ENCODE peak calls at places on chromosomes 13 and 19, in six cellular contexts. T is IMR-90, I is suprapubic skin, W is breast epithelium, B is H54, N is adrenal gland. C is an unnamed sample.

GRCh38 chr19:41906916-41907680 is 21.2 kb downstream of the ERFL start:
- DNase-seq in T (no peak), I (no peak), W (no peak), B (no peak), N (no peak), C (no peak)

GRCh38 chr13:36329355-36329754 is 16.8 kb downstream of the SPART start:
- DNase-seq in T (peak), I (no peak), W (no peak), B (no peak), N (no peak), C (peak)

GRCh38 chr13:30673669-30674521 is 56.2 kb downstream of the USPL1 start:
- DNase-seq in T (peak), I (peak), W (peak), B (peak), N (peak), C (peak)

GRCh38 chr13:20408181-20408580 is 117.5 kb downstream of the CRYL1 start:
- DNase-seq in T (no peak), I (no peak), W (no peak), B (no peak), N (no peak), C (no peak)

GRCh38 chr13:80571346-80572307 is 230.7 kb upstream of the SPRY2 start:
- DNase-seq in T (no peak), I (no peak), W (no peak), B (no peak), N (no peak), C (no peak)

GRCh38 chr13:51832471-51833152 is 12.4 kb downstream of the TMEM272 start:
- DNase-seq in T (peak), I (no peak), W (no peak), B (peak), N (peak), C (peak)

GRCh38 chr13:51560336-51560735 is 23.9 kb upstream of the WDFY2 start:
- DNase-seq in T (no peak), I (no peak), W (no peak), B (no peak), N (no peak), C (no peak)

GRCh38 chr19:8697671-8698432 is 743 bp downstream of the ACTL9 start:
- DNase-seq in T (no peak), I (no peak), W (no peak), B (no peak), N (no peak), C (no peak)

GRCh38 chr13:35818577-35819165 is 312.5 kb downstream of the DCLK1 start:
- DNase-seq in T (peak), I (no peak), W (no peak), B (peak), N (no peak), C (peak)

GRCh38 chr13:30580852-30581502 is 36.7 kb upstream of the USPL1 start:
- DNase-seq in T (no peak), I (no peak), W (no peak), B (no peak), N (peak), C (no peak)

GRCh38 chr13:64697226-64697625 is 2532.9 kb downstream of the PCDH9 start:
- DNase-seq in T (no peak), I (no peak), W (no peak), B (no peak), N (no peak), C (no peak)

GRCh38 chr13:25397763-25398162 is 26.0 kb downstream of the ATP8A2 start:
- DNase-seq in T (no peak), I (no peak), W (no peak), B (no peak), N (no peak), C (no peak)

GRCh38 chr13:94967183-94968039 is 255.1 kb upstream of the SOX21 start:
- DNase-seq in T (no peak), I (no peak), W (no peak), B (peak), N (no peak), C (peak)

GRCh38 chr19:18086590-18087138 is at the start of gene IL12RB1:
- DNase-seq in T (no peak), I (no peak), W (no peak), B (no peak), N (no peak), C (no peak)

GRCh38 chr19:6481541-6482342 is at the start of gene DENND1C:
- DNase-seq in T (no peak), I (no peak), W (no peak), B (peak), N (no peak), C (no peak)

GRCh38 chr13:107866007-107866665 is 349.2 kb downstream of the LIG4 start:
- DNase-seq in T (peak), I (no peak), W (no peak), B (peak), N (no peak), C (no peak)

GRCh38 chr19:55391191-55391670 is 5.5 kb downstream of the RPL28 start:
- DNase-seq in T (no peak), I (no peak), W (no peak), B (no peak), N (no peak), C (peak)

GRCh38 chr19:55484571-55485438 is at the start of gene NAT14:
- DNase-seq in T (peak), I (peak), W (no peak), B (peak), N (peak), C (peak)

GRCh38 chr13:39665763-39666162 is 10.3 kb downstream of the COG6 start:
- DNase-seq in T (no peak), I (no peak), W (no peak), B (no peak), N (no peak), C (no peak)

GRCh38 chr19:45881909-45882528 is 3.9 kb downstream of the IRF2BP1 start:
- DNase-seq in T (no peak), I (no peak), W (no peak), B (no peak), N (no peak), C (no peak)
- TF ChIP-seq POLR2A in T (no peak), I (no peak), W (no peak), B (no peak), N (no peak), C (no peak)

GRCh38 chr19:1027953-1028902 is 1.8 kb downstream of the CNN2 start:
- DNase-seq in T (peak), I (peak), W (peak), B (peak), N (peak), C (peak)
- TF ChIP-seq POLR2A in T (no peak), I (no peak), W (no peak), B (peak), N (peak), C (no peak)

GRCh38 chr19:43452517-43453045 is 12.8 kb downstream of the LYPD3 start:
- DNase-seq in T (no peak), I (no peak), W (no peak), B (no peak), N (no peak), C (no peak)
- TF ChIP-seq POLR2A in T (no peak), I (no peak), W (no peak), B (no peak), N (no peak), C (no peak)

GRCh38 chr13:108911807-108912206 is 282.4 kb downstream of the MYO16 start:
- DNase-seq in T (no peak), I (no peak), W (no peak), B (no peak), N (no peak), C (no peak)

GRCh38 chr13:108917581-108917980 is 288.2 kb downstream of the MYO16 start:
- DNase-seq in T (peak), I (no peak), W (no peak), B (no peak), N (no peak), C (no peak)

GRCh38 chr13:108919036-108919907 is 289.9 kb downstream of the MYO16 start:
- DNase-seq in T (peak), I (no peak), W (no peak), B (no peak), N (peak), C (no peak)

GRCh38 chr13:108915095-108915633 is 285.8 kb downstream of the MYO16 start:
- DNase-seq in T (peak), I (no peak), W (no peak), B (no peak), N (peak), C (peak)

GRCh38 chr13:108915634-108916497 is 286.5 kb downstream of the MYO16 start:
- DNase-seq in T (peak), I (peak), W (peak), B (peak), N (peak), C (peak)
- TF ChIP-seq POLR2A in T (no peak), I (no peak), W (no peak), B (no peak), N (peak), C (no peak)

DNA sequence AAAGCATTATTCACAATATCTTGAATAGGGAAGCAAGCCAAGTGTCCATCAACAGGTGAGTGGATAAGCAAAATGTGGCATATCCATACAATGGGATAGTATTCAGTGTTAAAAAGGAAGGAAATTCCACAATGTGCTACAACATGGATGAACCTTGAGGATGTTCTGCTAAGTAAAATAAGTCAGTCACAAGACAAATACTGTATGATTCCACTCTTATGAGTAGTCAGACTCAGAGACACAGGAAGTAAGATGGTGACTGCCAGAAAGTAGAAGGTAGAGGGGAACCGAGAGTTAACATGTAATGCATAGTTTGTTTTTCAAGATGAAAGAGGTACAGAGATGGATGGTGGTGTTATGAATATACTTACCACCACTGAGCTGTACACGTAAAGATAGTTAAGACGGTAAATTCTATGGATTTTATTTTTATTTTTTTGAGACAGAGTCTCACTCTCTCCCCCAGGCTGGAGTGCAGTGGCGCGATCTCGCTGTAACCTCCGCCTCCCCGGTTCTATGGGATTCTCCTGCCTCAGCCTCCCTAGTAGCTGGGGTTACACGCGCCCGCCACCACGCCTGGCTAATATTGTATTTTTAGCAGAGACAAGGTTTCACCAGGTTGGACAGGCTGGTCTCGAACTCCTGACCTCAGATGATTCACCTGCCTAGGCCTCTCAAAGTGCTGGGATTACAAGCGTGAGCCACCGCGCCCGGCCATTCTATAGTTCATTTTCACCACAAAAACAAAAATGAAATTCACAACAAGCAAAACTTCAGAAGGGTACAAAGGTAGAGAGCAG is 1.0 kb upstream of the CHAMP1 start:
- DNase-seq in T (peak), I (no peak), W (no peak), B (peak), N (peak), C (peak)
- TF ChIP-seq POLR2A in T (no peak), I (no peak), W (no peak), B (no peak), N (no peak), C (no peak)

DNA sequence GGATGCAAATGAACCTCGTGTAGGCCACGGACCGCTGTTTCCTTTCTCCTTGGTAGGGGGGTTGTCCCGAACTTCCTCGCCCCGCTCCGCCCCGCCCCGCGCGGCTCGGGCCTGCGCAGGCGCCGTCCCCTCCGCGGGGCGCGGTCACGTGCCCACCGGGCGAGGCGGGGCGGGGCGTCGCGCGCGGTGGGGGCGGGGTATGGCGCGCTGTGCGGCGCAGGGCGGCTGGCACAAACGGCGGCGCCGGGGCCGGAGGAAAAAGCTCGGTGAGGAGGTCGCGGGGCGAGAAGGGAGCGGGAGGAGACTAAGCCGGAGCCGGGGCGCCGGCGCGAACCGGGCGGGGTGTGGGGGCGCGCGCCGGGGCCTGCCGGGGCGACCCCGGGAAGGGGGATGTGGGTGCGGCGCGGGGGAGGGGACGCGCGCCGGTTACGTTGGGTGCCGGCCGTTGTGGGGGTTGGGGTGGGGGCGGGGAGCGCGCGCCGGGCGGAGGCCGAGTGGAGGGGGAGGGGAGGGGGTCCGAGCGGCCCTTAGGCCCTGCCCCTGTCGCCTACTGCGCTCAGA is at the start of gene EGLN2:
- DNase-seq in T (no peak), I (no peak), W (no peak), B (peak), N (no peak), C (peak)
- TF ChIP-seq POLR2A in T (peak), I (no peak), W (no peak), B (peak), N (peak), C (no peak)

GRCh38 chr19:50790898-50791562 is 815 bp downstream of the ACP4 start:
- DNase-seq in T (no peak), I (no peak), W (no peak), B (no peak), N (no peak), C (no peak)

GRCh38 chr19:50793558-50794065 is 3.4 kb downstream of the ACP4 start:
- DNase-seq in T (no peak), I (no peak), W (no peak), B (no peak), N (no peak), C (no peak)

GRCh38 chr19:50791594-50792245 is 1.5 kb downstream of the ACP4 start:
- DNase-seq in T (no peak), I (no peak), W (no peak), B (no peak), N (no peak), C (no peak)

GRCh38 chr19:50792852-50793250 is 2.6 kb downstream of the ACP4 start:
- DNase-seq in T (no peak), I (no peak), W (no peak), B (no peak), N (no peak), C (no peak)

GRCh38 chr19:50792246-50792851 is 2.1 kb downstream of the ACP4 start:
- DNase-seq in T (no peak), I (no peak), W (no peak), B (no peak), N (no peak), C (no peak)
- TF ChIP-seq POLR2A in T (no peak), I (no peak), W (no peak), B (no peak), N (no peak), C (no peak)

GRCh38 chr19:50359432-50359818 is 6.0 kb downstream of the NAPSA start:
- DNase-seq in T (no peak), I (no peak), W (no peak), B (no peak), N (no peak), C (no peak)

GRCh38 chr19:50356691-50357177 is 8.7 kb downstream of the NAPSA start:
- DNase-seq in T (no peak), I (no peak), W (no peak), B (no peak), N (no peak), C (no peak)

GRCh38 chr19:50361290-50362029 is 4.0 kb downstream of the NAPSA start:
- DNase-seq in T (no peak), I (no peak), W (no peak), B (no peak), N (no peak), C (peak)

GRCh38 chr19:50358483-50359431 is 6.7 kb downstream of the NAPSA start:
- DNase-seq in T (peak), I (no peak), W (peak), B (no peak), N (no peak), C (peak)

DNA sequence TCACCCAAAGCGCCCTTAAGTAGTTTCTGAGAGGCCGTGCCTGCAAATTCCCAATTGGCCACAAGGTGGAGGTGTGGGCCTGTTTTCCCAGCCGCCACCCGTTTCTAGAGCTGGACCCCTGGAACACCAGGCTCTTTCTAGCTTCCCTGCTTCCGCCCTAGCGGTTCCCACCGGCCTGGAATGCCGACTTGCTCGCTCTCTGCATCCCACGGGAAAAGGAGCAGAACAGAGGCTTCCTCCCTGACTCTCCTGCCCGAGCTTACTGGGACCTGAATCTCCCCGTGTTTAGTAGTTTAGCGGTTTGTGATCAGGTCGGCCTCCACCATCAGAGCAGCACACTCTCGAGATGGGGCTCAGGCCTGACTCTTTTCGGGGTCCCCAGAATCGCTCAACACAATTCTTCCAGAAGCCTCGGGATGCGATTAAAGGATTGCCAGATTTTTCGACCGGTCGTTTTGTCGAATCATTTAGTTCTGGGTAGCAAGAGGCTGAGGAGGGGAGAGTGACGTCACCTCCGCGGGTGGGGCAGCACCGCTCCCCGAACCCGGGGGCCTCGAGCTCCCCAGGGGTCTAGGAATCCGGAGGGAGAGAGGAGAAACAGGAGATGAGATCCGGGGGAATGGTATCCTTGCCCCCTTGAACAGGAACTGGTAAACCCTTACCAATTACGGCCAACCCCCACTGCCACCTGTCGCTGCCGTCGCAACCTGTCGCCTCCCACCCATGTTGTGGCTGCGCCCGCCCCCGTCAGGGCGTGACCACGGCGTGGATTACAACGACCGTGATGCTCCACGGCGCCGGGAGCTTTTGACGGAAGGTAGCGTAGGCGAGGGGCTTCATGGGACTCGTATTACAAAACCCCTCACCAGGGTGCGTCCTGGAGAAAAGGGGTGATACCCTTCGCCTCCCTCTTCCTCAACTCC is 8.0 kb downstream of the NAPSA start:
- DNase-seq in T (peak), I (peak), W (peak), B (peak), N (peak), C (peak)
- TF ChIP-seq POLR2A in T (no peak), I (no peak), W (no peak), B (peak), N (no peak), C (peak)

C was measured in erythroblast.